ENCODE peak calls at places on chromosomes 7 and 10, in five cellular contexts. H is right atrium auricular region; D is A549; O is naive thymus-derived CD4-positive, alpha-beta T cell; B is transverse colon. V is an unnamed sample.

GRCh38 chr10:986881-987634 is 1.2 kb upstream of the GTPBP4 start:
- DNase-seq in D (no peak), B (no peak), O (no peak), H (no peak), V (no peak)

GRCh38 chr7:75937958-75938786 is 23.2 kb downstream of the POR start:
- DNase-seq in H (peak; percentile 84), B (peak; percentile 26), D (peak; percentile 93), O (no peak), V (no peak)

GRCh38 chr7:27097686-27098492 is 2.1 kb upstream of the HOXA1 start:
- DNase-seq in H (no peak), B (no peak), O (no peak), D (no peak), V (no peak)

GRCh38 chr10:71314028-71314693 is 4.9 kb upstream of the SLC29A3 start:
- DNase-seq in B (peak; percentile 61), D (peak; percentile 55), O (peak; percentile 53), H (peak; percentile 66), V (no peak)

GRCh38 chr7:19991936-19992335 is 218.5 kb upstream of the TMEM196 start:
- DNase-seq in B (no peak), O (no peak), H (no peak), D (no peak), V (no peak)

GRCh38 chr7:21767300-21767900 is 178.3 kb downstream of the CDCA7L start:
- DNase-seq in H (no peak), D (peak; percentile 90), B (peak; percentile 24), O (peak; percentile 0), V (peak; percentile 66)

GRCh38 chr7:73746378-73746777 is 7.8 kb upstream of the ABHD11 start:
- DNase-seq in D (no peak), H (no peak), O (no peak), B (no peak), V (no peak)

GRCh38 chr10:34186013-34186412 is 629.1 kb downstream of the PARD3 start:
- DNase-seq in B (no peak), D (no peak), O (no peak), H (no peak), V (no peak)

GRCh38 chr10:85859859-85860258 is 506.7 kb downstream of the GRID1 start:
- DNase-seq in O (no peak), B (no peak), H (no peak), D (no peak), V (no peak)

GRCh38 chr10:12334186-12334530 is 15.2 kb upstream of the CAMK1D start:
- DNase-seq in O (no peak), H (no peak), B (no peak), D (no peak), V (no peak)

GRCh38 chr7:69947998-69948397 is 349.7 kb downstream of the AUTS2 start:
- DNase-seq in B (no peak), H (no peak), O (no peak), D (no peak), V (no peak)

GRCh38 chr7:24968165-24968564 is 11.8 kb downstream of the OSBPL3 start:
- DNase-seq in O (no peak), H (no peak), B (no peak), D (no peak), V (no peak)

GRCh38 chr7:138116156-138116555 is 39.9 kb downstream of the AKR1D1 start:
- DNase-seq in D (peak; percentile 40), O (no peak), H (no peak), B (no peak), V (no peak)

GRCh38 chr7:66016131-66016461 is 34.1 kb upstream of the GUSB start:
- DNase-seq in H (no peak), O (no peak), D (no peak), B (no peak), V (peak; percentile 12)

GRCh38 chr10:111998728-111999127 is 184.8 kb downstream of the GPAM start:
- DNase-seq in D (no peak), B (no peak), O (no peak), H (no peak), V (no peak)

GRCh38 chr7:102416406-102416805 is 17.0 kb upstream of the ORAI2 start:
- DNase-seq in O (no peak), H (no peak), D (no peak), B (no peak), V (no peak)

GRCh38 chr7:51645298-51645697 is 328.7 kb upstream of the COBL start:
- DNase-seq in D (no peak), H (no peak), B (no peak), O (no peak), V (no peak)

GRCh38 chr10:110209399-110209925 is 2.1 kb downstream of the MXI1 start:
- DNase-seq in H (peak; percentile 82), D (peak; percentile 68), O (peak; percentile 83), B (peak; percentile 71), V (no peak)

DNA sequence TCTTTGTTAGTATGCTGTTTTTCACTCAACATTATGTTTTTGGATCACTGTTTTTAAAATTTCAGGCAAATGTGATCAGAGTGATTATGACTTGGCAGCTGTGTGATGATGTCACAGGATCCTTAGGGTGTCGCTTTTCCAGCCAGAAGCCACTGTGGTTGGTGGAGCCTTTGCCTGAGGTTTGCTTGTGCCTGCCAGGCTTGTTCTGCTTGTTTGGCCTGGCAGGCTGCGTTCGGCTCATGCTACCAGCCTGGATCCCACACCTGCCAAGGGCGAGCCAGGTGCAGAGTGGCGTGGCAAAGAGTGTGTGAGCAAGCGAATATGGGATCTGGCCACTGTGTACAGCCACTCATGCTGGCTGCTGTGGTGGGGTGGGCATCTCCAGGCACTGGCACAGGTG is 55.7 kb downstream of the ADK start:
- DNase-seq in D (no peak), O (no peak), H (no peak), B (no peak), V (peak; percentile 53)
- H3K27ac ChIP-seq in D (no peak overlapping the region), O (no peak overlapping the region), H (no peak overlapping the region), B (no peak overlapping the region), V (peak overlapping the region; percentile 58)

DNA sequence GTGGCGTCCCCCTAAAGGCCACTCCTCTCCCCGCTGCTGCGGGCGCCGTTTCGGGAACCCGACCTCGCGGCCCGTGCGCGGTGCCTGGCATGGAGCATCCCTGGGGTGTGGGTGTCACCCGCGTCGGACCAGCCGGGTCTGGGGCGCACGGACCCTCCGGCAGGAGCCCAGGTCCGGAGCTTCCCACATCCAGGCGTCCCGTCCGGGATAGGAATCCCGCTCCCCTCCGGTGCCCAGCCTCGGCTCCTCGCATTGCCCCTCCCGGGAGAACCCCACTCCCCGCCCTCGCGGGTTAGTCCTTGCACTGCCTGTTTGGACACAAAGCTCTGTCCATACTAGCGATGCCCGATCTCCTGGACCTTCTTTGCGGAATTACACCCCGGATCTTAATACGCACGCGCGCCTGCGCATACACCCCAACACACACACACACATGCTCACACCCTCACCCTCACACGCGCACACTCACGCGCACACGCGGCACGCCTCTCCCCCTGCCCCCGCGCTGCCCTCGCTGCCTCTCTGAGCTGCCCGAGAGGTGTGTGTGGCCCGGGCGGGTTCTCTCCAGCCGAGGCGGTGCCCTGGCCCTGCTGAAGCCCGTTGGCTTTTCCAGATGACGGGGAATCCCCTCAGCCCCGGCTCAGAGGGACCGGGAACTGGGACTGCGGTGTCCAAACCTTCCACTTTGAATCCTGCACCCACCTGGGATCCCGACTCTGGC is 925 bp downstream of the MTURN start:
- DNase-seq in D (peak; percentile 64), B (peak; percentile 63), H (peak; percentile 76), O (peak; percentile 60), V (no peak)
- H3K27ac ChIP-seq in D (peak overlapping the region; percentile 69), B (peak overlapping the region; percentile 93), H (peak overlapping the region; percentile 93), O (peak overlapping the region; percentile 77), V (peak overlapping the region; percentile 65)

DNA sequence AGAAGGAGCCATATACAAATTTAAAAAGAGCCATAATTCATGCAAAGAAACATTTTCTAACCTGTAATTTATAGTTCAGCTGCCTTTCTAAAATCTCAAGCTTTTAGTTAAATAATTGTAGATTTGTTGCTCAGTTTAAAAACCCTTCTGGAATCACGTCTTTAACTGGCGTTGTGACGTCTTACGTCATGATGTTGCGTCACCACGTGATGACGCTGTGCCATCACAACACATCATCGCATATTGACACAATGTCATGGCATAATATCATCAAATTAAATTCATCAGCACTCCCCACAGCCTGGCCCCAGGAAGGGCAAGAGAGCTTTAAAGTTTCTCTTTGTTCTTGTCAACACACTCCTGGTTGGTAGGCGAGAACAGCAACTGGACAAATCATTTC is 194.8 kb downstream of the GRM8 start:
- DNase-seq in H (no peak), D (peak; percentile 9), O (no peak), B (no peak), V (no peak)
- H3K27ac ChIP-seq in H (no peak overlapping the region), D (no peak overlapping the region), O (no peak overlapping the region), B (no peak overlapping the region), V (no peak overlapping the region)

DNA sequence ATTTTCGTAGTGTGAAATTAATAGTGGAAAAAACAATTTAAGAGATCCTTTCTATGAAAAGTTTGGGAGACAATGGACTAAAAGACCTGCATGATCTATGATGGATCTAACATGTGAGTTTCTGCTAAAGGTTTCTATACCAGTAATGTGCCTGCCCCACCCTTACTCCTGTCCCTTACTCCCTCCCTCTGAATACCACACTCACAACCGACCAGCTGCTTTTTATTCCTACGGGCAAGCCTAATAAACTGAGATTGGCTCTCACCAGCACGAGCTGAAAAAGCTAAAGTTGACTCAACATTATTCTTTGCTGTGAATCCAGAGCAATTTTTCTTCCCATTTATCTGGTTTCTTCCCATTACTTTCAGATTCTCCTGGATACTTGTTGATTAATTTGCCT is 17.8 kb upstream of the REEP3 start:
- DNase-seq in D (no peak), B (no peak), H (no peak), O (no peak), V (no peak)
- H3K27ac ChIP-seq in D (no peak overlapping the region), B (no peak overlapping the region), H (no peak overlapping the region), O (no peak overlapping the region), V (peak overlapping the region; percentile 63)

DNA sequence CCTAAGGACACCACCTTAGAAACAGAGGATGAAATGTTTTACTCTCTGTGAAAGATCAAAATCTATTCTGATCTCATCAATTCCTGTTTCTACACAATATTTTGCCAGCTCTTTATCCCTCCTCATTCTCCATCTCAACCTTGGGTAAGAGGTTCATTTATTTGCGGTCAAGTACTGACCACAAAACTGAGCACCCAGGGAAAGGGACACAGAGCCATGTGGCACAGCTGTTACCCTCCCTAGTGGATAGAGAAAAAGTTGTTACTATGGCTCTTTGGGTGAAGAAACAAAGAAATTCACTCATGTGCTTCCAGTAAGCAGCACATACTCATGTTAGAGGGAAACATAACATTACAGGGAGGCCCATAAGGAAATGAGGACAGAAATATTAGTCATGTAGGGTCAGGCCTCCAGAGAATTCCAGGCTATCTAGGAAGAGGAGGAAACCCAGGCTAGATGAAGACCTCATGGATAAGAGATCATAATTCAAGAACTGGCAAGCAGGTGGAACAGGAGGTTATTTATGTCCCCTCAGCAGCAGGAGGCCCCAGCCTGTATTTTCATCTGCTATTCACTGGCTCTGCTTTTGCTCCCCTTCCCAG is 114.5 kb downstream of the ATE1 start:
- DNase-seq in B (no peak), D (peak; percentile 13), H (no peak), O (no peak), V (no peak)
- H3K27ac ChIP-seq in B (no peak overlapping the region), D (no peak overlapping the region), H (no peak overlapping the region), O (no peak overlapping the region), V (no peak overlapping the region)

GRCh38 chr7:107951172-107951787 is 51.7 kb downstream of the LAMB1 start:
- DNase-seq in D (no peak), H (no peak), B (no peak), O (no peak), V (no peak)
- H3K27ac ChIP-seq in D (peak overlapping the region; percentile 44), H (no peak overlapping the region), B (peak overlapping the region; percentile 48), O (no peak overlapping the region), V (no peak overlapping the region)